ENCODE peak calls at places on chromosomes 16 and 17, in nine cellular contexts. Y, K, P, H, E, T, O, G and Q are unnamed samples.
A peak's percentile ranks its signal among the peaks of the same experiment; 100 is the strongest.

GRCh38 chr17:44081681-44082080 is 11.1 kb downstream of the G6PC3 start:
- DNase-seq in G (no peak), O (no peak), Y (no peak), K (no peak), T (no peak), P (no peak), E (no peak), H (no peak), Q (no peak)

GRCh38 chr16:425740-426114 is 278 bp downstream of the RAB11FIP3 start:
- DNase-seq in G (no peak), P (no peak), O (no peak), H (no peak), Y (peak; percentile 73), T (no peak), E (no peak), K (no peak), Q (no peak)

GRCh38 chr16:11349599-11350276 is 4.5 kb downstream of the RMI2 start:
- DNase-seq in Y (no peak), P (no peak), O (no peak), K (peak; percentile 73), E (peak; percentile 79), H (no peak), G (peak; percentile 88), T (peak; percentile 66), Q (no peak)

GRCh38 chr16:17605784-17606183 is 135.0 kb upstream of the XYLT1 start:
- DNase-seq in K (no peak), O (no peak), T (no peak), G (no peak), P (no peak), E (no peak), Y (no peak), H (no peak), Q (no peak)

GRCh38 chr17:81076097-81076754 is 41.3 kb downstream of the BAIAP2 start:
- DNase-seq in K (no peak), G (no peak), P (no peak), H (no peak), O (no peak), E (no peak), T (no peak), Y (no peak), Q (no peak)

GRCh38 chr17:63082273-63082861 is 116.3 kb downstream of the TANC2 start:
- DNase-seq in H (no peak), E (peak; percentile 9), K (peak; percentile 21), P (no peak), G (peak; percentile 5), Y (no peak), T (no peak), O (no peak), Q (no peak)

GRCh38 chr16:20897253-20897896 is 2.8 kb downstream of the DCUN1D3 start:
- DNase-seq in O (no peak), K (peak; percentile 74), H (no peak), E (peak; percentile 62), Y (no peak), P (no peak), G (peak; percentile 78), T (no peak), Q (no peak)

GRCh38 chr16:63613701-63614100 is 1508.2 kb downstream of the CDH11 start:
- DNase-seq in K (peak; percentile 53), Y (no peak), T (no peak), P (peak; percentile 41), E (no peak), H (no peak), G (peak; percentile 7), O (no peak), Q (no peak)

GRCh38 chr17:38584350-38584925 is 21.3 kb downstream of the SRCIN1 start:
- DNase-seq in G (peak; percentile 54), P (peak; percentile 92), K (peak; percentile 76), Y (peak; percentile 75), H (peak; percentile 84), T (no peak), O (peak; percentile 69), E (peak; percentile 34), Q (peak; percentile 55)

GRCh38 chr16:1929578-1930337 is 11.5 kb upstream of the HS3ST6 start:
- DNase-seq in O (peak; percentile 92), T (no peak), G (peak; percentile 71), Y (peak; percentile 92), K (peak; percentile 70), E (peak; percentile 73), H (peak; percentile 100), P (peak; percentile 82), Q (peak; percentile 96)

GRCh38 chr17:760371-760770 is 8.3 kb upstream of the GEMIN4 start:
- DNase-seq in E (no peak), P (no peak), Y (no peak), G (no peak), O (no peak), K (no peak), T (no peak), H (no peak), Q (no peak)

GRCh38 chr17:73560661-73561060 is 83.6 kb downstream of the SDK2 start:
- DNase-seq in K (no peak), P (no peak), G (peak; percentile 8), E (no peak), Y (peak; percentile 45), T (no peak), H (no peak), O (no peak), Q (no peak)

GRCh38 chr17:40122466-40122943 is 734 bp downstream of the MSL1 start:
- DNase-seq in T (no peak), G (peak; percentile 25), E (no peak), K (peak; percentile 30), Y (peak; percentile 79), O (peak; percentile 30), H (peak; percentile 78), P (peak; percentile 69), Q (peak; percentile 40)

GRCh38 chr17:80002690-80003490 is 32.8 kb downstream of the TBC1D16 start:
- DNase-seq in Y (no peak), E (no peak), G (no peak), T (no peak), P (no peak), H (no peak), K (no peak), O (no peak), Q (no peak)

GRCh38 chr16:81567987-81568748 is 123.6 kb downstream of the CMIP start:
- DNase-seq in H (no peak), P (peak; percentile 87), O (peak; percentile 83), G (peak; percentile 81), K (peak; percentile 86), Y (no peak), T (no peak), E (peak; percentile 76), Q (no peak)

GRCh38 chr17:10033982-10034381 is 128.9 kb upstream of the RCVRN start:
- DNase-seq in Y (no peak), T (no peak), O (no peak), K (no peak), H (no peak), G (no peak), E (no peak), P (no peak), Q (no peak)

GRCh38 chr17:17386143-17386800 is 83.1 kb downstream of the NT5M start:
- DNase-seq in E (no peak), O (no peak), T (no peak), P (no peak), H (no peak), K (no peak), G (no peak), Y (no peak), Q (no peak)

GRCh38 chr17:35433075-35433894 is 985 bp upstream of the SLFN12 start:
- DNase-seq in H (peak; percentile 33), G (peak; percentile 95), O (peak; percentile 85), P (peak; percentile 87), Y (peak; percentile 36), K (peak; percentile 98), T (peak; percentile 94), E (peak; percentile 99), Q (peak; percentile 47)

GRCh38 chr17:34070712-34071111 is 184.4 kb upstream of the CCL2 start:
- DNase-seq in Y (no peak), T (no peak), K (no peak), E (no peak), H (no peak), O (no peak), P (no peak), G (no peak), Q (no peak)
- TF ChIP-seq CTCF in Y (no peak), T (no peak), K (no peak), E (no peak), H (no peak), O (no peak), P (no peak), G (no peak), Q (no peak)

DNA sequence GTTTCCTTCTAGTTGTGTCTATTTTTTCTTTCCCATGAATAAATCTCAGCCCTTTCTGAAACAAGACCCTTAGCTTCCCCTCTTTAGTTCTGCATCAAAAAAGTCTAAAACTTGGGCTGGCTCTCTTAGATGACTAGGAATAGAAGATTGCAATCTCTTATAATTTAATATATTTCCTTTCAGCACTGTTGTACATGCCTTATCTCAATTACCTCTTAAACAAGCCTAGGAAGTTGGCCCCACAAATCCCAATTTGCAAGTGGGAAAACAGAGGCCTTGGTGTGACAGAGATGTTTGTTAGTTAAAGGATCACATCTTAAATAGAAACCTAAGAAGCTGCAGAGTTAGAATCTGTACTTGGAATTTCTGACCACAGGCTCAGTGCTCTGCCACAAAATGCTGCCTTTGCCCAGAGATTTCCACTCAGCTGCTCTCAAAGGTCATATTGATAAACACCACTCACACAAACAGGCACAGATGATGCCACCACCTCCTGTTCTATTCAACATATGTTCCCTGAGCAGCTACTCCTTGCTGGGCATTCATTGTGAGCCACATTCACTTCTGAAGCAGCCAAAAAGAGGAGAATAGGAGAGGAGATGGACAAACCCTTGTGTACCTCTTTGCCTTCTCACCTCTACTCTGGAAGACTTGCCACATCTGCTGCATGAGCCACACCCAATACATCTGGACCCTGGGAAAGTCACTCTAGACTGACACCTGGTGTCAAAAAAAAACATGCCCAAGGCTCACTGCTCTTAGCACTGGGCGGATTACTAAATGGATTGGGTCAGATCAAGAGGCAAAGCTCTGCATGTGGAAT is 5.5 kb downstream of the CCDC182 start:
- DNase-seq in G (peak; percentile 46), Y (peak; percentile 73), O (peak; percentile 18), T (no peak), E (no peak), K (peak; percentile 59), P (peak; percentile 54), H (peak; percentile 46), Q (no peak)
- TF ChIP-seq CTCF in G (peak; percentile 70), Y (peak; percentile 61), O (peak; percentile 58), T (peak; percentile 17), E (no peak), K (peak; percentile 44), P (peak; percentile 63), H (peak; percentile 29), Q (no peak)

DNA sequence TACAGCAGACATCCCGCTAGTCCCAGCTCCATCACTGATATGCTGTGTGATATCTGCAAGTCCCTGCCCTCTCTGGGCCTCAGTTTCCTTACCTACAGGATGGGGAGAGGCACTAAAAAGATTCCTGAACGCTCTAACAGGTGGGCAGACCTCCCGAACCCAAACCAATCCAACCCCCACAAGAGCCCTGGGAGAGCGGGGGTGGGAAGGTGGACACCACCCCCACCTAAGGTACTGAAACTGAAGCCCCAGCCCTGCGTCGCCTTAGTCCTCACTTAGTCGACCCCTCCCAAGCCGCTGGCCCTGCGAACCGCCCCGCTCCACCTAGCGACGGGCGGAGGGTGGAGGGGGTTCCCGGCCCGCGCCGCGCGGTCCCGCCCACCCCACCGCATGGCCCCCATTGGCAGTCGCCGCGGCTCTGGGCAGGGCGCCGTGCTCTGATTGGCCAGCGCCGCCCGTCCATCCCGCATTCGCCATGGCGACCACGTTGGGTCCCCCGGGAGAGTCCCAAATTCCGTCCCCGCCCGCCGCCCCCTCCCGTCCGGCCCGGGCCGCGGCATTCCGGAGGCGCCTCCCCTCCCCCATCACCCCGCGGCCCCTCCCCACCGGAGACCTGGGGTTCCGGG is 578 bp downstream of the CCDC102A start:
- DNase-seq in T (peak; percentile 50), H (peak; percentile 99), E (peak; percentile 90), O (peak; percentile 95), P (peak; percentile 98), Y (peak; percentile 97), G (peak; percentile 89), K (peak; percentile 85), Q (peak; percentile 92)
- TF ChIP-seq CTCF in T (peak; percentile 30), H (peak; percentile 13), E (no peak), O (no peak), P (no peak), Y (peak; percentile 23), G (peak; percentile 32), K (no peak), Q (no peak)

GRCh38 chr16:64983983-64984382 is 137.9 kb downstream of the CDH11 start:
- DNase-seq in G (peak; percentile 2), K (peak; percentile 83), O (no peak), Y (peak; percentile 74), E (peak; percentile 68), H (no peak), P (no peak), T (no peak), Q (no peak)
- TF ChIP-seq CTCF in G (peak; percentile 65), K (peak; percentile 18), O (no peak), Y (peak; percentile 76), E (peak; percentile 85), H (no peak), P (peak; percentile 8), T (peak; percentile 81), Q (no peak)